ENCODE peak calls at places on chromosomes 6 and 20, in four cellular contexts. E is HepG2, Z is K562, N is GM12878. F is an unnamed sample.

GRCh38 chr20:25533920-25534700 is 51.2 kb downstream of the NINL start:
- DNase-seq in E (no peak), Z (no peak), N (no peak), F (no peak)

GRCh38 chr6:163872335-163872734 is 457.8 kb downstream of the QKI start:
- DNase-seq in E (no peak), Z (no peak), N (no peak), F (no peak)

GRCh38 chr6:90222724-90223198 is 73.9 kb downstream of the BACH2 start:
- DNase-seq in E (peak; percentile 27), Z (no peak), N (no peak), F (peak; percentile 9)

GRCh38 chr6:149840345-149841075 is 23.6 kb downstream of the LRP11 start:
- DNase-seq in E (peak; percentile 82), Z (peak; percentile 72), N (no peak), F (peak; percentile 89)

GRCh38 chr6:89132087-89132486 is 13.8 kb upstream of the PM20D2 start:
- DNase-seq in E (no peak), Z (no peak), N (no peak), F (no peak)

GRCh38 chr6:71040841-71041240 is 84.0 kb upstream of the B3GAT2 start:
- DNase-seq in E (no peak), Z (no peak), N (no peak), F (no peak)

GRCh38 chr20:46087161-46087560 is 2.6 kb downstream of the NCOA5 start:
- DNase-seq in E (peak; percentile 21), Z (no peak), N (no peak), F (no peak)

GRCh38 chr6:112362027-112362795 is 15.1 kb downstream of the RFPL4B start:
- DNase-seq in E (no peak), Z (no peak), N (no peak), F (no peak)

GRCh38 chr6:83867527-83868161 is 8.2 kb downstream of the CYB5R4 start:
- DNase-seq in E (no peak), Z (no peak), N (no peak), F (no peak)

GRCh38 chr6:98787961-98788360 is 46.4 kb upstream of the POU3F2 start:
- DNase-seq in E (no peak), Z (no peak), N (no peak), F (no peak)

GRCh38 chr6:14317616-14318015 is 200.0 kb downstream of the CD83 start:
- DNase-seq in E (no peak), Z (no peak), N (no peak), F (no peak)

GRCh38 chr6:14320342-14320741 is 202.8 kb downstream of the CD83 start:
- DNase-seq in E (no peak), Z (no peak), N (no peak), F (no peak)

GRCh38 chr6:14313220-14313619 is 195.6 kb downstream of the CD83 start:
- DNase-seq in E (no peak), Z (no peak), N (peak; percentile 16), F (no peak)

GRCh38 chr6:14315353-14315752 is 197.8 kb downstream of the CD83 start:
- DNase-seq in E (no peak), Z (no peak), N (no peak), F (no peak)

DNA sequence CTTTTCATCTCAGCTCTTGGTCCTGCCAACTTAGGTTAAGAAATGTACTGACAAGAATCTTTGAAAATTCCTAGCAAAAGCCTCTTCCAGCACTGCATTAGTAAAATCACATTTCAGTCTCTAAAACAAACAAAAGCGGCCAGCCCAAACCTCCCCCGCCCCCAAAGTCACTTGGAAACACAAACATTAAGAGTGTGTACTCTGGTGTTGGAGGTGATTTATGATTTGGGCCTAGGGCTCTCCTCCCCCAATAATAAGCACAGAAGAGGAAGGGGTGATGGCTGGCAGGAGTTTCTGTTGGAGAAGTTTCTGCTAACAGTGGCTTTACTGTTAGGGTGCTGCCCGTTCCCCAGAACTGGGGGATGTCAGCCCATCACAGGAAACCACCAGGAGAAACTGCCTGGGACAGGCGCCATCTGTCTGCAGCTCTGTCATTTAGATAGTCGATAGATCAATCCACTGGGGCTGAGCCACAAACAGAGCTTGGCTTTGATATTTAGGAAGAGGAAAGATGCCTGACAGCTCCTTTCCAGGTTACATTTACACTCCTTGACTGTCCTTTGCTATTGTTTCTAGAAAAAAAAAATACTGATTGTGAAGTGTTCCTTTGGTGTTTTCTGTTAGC is 199.5 kb downstream of the CD83 start:
- DNase-seq in E (no peak), Z (no peak), N (no peak), F (peak; percentile 3)
- TF ChIP-seq MAX in E (no peak), Z (no peak), N (no peak), F (no peak)

DNA sequence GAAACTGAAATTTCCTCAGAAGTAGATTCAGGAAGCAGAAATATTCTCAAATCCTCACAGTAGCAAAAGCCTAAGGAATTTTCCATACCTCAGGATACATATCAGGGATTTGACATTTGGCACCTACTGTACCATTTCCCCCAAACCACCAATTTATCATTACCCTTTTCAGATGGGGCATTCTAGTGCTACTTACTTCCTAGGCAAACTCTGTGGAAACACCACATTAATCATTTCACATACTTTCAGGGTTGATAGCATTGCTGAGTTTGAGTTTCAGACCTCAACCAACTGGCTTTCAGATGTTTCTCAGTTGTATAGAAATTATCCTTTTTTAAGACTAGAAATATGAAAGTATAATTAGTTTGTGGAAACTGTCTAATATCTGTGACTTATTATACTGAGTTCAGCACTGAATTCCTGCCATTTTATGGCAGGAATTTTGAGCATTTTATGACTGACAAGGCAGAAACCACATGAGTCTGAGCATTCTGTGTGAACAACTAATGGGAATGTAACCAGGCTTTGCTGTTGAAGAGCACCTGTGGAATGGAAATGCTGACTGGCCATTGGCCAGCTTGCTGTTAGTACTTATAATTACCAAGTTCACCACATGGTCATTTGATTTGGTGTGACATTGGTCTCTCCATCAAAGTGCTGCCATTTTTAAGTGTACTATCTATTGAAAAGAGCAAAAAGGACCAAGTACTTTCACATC is 35.1 kb upstream of the IRAK1BP1 start:
- DNase-seq in E (no peak), Z (no peak), N (no peak), F (no peak)
- TF ChIP-seq SMC3 in E (no peak), Z (no peak), N (no peak), F (no peak)

GRCh38 chr6:44228031-44228430 is 4.6 kb downstream of the SLC29A1 start:
- DNase-seq in E (no peak), Z (no peak), N (no peak), F (no peak)
- TF ChIP-seq KDM1A in E (no peak), Z (no peak), N (no peak), F (no peak)

GRCh38 chr6:85490516-85491248 is 40.8 kb downstream of the NT5E start:
- DNase-seq in E (no peak), Z (no peak), N (no peak), F (no peak)
- TF ChIP-seq MAX in E (no peak), Z (no peak), N (no peak), F (no peak)

F was measured in A549.